ENCODE peak calls at places on chromosomes 13 and 19, in six cellular contexts. R, D, B, C, G and P are unnamed samples.
A peak's percentile ranks its signal among the peaks of the same experiment; 100 is the strongest.

GRCh38 chr19:8251025-8251472 is 41.9 kb downstream of the CERS4 start:
- DNase-seq in R (peak; percentile 11), D (peak; percentile 37), B (no peak), C (no peak), G (no peak), P (peak; percentile 92)

GRCh38 chr13:98098511-98098910 is 44.4 kb upstream of the FARP1 start:
- DNase-seq in R (peak; percentile 78), D (no peak), B (no peak), C (no peak), G (no peak), P (no peak)

GRCh38 chr13:31150315-31150985 is 11.3 kb downstream of the HSPH1 start:
- DNase-seq in R (no peak), D (no peak), B (no peak), C (no peak), G (no peak), P (no peak)

GRCh38 chr13:40172878-40173277 is 493.6 kb downstream of the FOXO1 start:
- DNase-seq in R (no peak), D (no peak), B (no peak), C (no peak), G (no peak), P (no peak)

GRCh38 chr13:19150712-19151228 is 30.9 kb downstream of the TUBA3C start:
- DNase-seq in R (no peak), D (no peak), B (no peak), C (no peak), G (no peak), P (no peak)

GRCh38 chr19:40144151-40144550 is 47.1 kb upstream of the MAP3K10 start:
- DNase-seq in R (no peak), D (no peak), B (no peak), C (peak; percentile 69), G (no peak), P (peak; percentile 10)

GRCh38 chr13:73844986-73845385 is 289.2 kb downstream of the KLF12 start:
- DNase-seq in R (peak; percentile 67), D (no peak), B (no peak), C (no peak), G (no peak), P (no peak)

GRCh38 chr19:41746593-41747227 is 8.6 kb upstream of the CEACAM6 start:
- DNase-seq in R (peak; percentile 39), D (no peak), B (peak; percentile 90), C (peak; percentile 50), G (peak; percentile 31), P (no peak)

GRCh38 chr13:37914781-37915391 is 45.3 kb upstream of the TRPC4 start:
- DNase-seq in R (peak; percentile 11), D (no peak), B (peak; percentile 31), C (no peak), G (peak; percentile 61), P (no peak)

GRCh38 chr19:2683430-2683995 is 19.0 kb downstream of the GNG7 start:
- DNase-seq in R (no peak), D (no peak), B (no peak), C (no peak), G (no peak), P (no peak)

GRCh38 chr19:2680808-2681207 is 21.7 kb downstream of the GNG7 start:
- DNase-seq in R (no peak), D (no peak), B (no peak), C (no peak), G (no peak), P (no peak)

GRCh38 chr19:2678043-2678671 is 24.3 kb downstream of the GNG7 start:
- DNase-seq in R (no peak), D (no peak), B (no peak), C (no peak), G (no peak), P (no peak)

GRCh38 chr19:2675892-2676291 is 26.6 kb downstream of the GNG7 start:
- DNase-seq in R (no peak), D (no peak), B (no peak), C (no peak), G (no peak), P (no peak)

GRCh38 chr19:2679439-2679838 is 23.1 kb downstream of the GNG7 start:
- DNase-seq in R (no peak), D (no peak), B (no peak), C (no peak), G (no peak), P (no peak)
- H3K27ac ChIP-seq in R (no peak overlapping the region), D (no peak overlapping the region), B (no peak overlapping the region), C (no peak overlapping the region), G (no peak overlapping the region), P (no peak overlapping the region)

DNA sequence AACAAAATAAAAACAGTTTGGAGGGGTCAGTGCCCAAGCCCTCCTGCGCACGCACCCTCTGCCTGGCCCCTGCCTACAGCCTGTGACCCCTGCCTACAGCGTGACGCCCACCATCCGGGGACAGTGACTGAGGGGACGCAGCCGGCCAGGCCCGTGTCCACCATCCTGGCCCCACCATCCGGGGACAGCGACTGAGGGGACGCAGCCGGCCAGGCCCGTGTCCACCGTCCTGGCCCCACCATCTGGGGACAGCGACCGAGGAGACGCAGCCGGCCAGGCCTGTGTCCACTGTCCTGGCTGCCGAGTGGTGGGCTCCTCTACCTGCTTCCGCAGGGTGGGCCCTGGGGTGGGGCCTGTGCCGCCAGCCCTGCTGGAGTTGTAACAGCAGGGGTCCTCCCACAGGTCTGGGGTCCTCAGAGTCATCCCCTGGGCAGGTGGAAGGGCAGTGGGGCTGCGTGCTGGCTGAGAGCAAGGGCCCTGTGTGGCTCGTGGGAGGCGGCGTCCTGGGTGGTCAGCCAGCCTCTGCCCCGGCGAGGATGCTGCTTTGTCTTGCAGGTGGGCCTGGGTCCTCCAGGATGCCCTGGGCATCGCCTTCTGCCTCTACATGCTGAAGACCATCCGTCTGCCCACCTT is 14.3 kb downstream of the SPPL2B start:
- DNase-seq in R (no peak), D (no peak), B (no peak), C (no peak), G (no peak), P (no peak)
- H3K27ac ChIP-seq in R (no peak overlapping the region), D (no peak overlapping the region), B (no peak overlapping the region), C (no peak overlapping the region), G (no peak overlapping the region), P (no peak overlapping the region)

GRCh38 chr19:10105241-10106099 is 692 bp upstream of the PPAN start:
- DNase-seq in R (no peak), D (no peak), B (no peak), C (no peak), G (no peak), P (no peak)
- H3K27ac ChIP-seq in R (no peak overlapping the region), D (no peak overlapping the region), B (no peak overlapping the region), C (peak overlapping the region; percentile 89), G (no peak overlapping the region), P (peak overlapping the region; percentile 9)

GRCh38 chr13:42345367-42345766 is 73.4 kb downstream of the AKAP11 start:
- DNase-seq in R (no peak), D (no peak), B (no peak), C (no peak), G (no peak), P (peak; percentile 19)
- H3K27ac ChIP-seq in R (no peak overlapping the region), D (no peak overlapping the region), B (no peak overlapping the region), C (no peak overlapping the region), G (no peak overlapping the region), P (no peak overlapping the region)

DNA sequence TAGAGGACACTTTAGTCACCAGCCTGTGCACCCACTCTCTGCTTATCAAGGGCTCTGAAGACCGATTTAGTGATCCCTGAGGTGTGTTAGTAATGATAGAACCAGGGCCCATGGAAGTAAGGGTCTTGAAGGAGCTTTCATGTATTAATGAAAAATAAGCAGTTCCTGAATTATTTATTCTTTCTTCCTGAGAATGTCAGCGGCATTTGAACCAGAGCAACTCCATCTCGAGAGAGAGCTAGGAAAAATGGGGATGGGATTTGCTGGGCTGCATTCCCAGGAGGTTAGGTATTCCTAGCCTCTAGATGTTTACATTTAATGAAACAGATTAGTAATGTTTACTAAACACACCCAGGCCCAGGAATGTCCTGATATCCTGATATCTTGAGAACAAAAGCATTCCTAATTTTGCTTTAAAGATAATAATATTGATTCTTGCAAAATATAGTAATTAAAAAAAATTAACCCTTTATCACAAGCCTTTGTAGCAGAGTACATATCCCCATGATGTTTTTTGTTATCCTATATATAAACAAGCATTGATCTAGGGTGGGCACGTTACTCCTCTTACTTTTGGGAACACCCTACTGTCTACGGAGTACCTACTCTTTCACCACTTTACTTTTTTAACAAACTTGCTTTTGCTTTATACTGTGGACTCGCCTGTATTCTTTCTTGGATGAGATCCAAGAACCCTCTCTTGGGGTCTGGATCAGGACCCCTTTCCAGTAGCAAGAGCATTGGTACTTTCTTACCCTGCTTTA is 63.1 kb downstream of the COG3 start:
- DNase-seq in R (peak; percentile 74), D (no peak), B (no peak), C (no peak), G (no peak), P (no peak)
- H3K27ac ChIP-seq in R (peak overlapping the region; percentile 97), D (no peak overlapping the region), B (no peak overlapping the region), C (no peak overlapping the region), G (no peak overlapping the region), P (no peak overlapping the region)

DNA sequence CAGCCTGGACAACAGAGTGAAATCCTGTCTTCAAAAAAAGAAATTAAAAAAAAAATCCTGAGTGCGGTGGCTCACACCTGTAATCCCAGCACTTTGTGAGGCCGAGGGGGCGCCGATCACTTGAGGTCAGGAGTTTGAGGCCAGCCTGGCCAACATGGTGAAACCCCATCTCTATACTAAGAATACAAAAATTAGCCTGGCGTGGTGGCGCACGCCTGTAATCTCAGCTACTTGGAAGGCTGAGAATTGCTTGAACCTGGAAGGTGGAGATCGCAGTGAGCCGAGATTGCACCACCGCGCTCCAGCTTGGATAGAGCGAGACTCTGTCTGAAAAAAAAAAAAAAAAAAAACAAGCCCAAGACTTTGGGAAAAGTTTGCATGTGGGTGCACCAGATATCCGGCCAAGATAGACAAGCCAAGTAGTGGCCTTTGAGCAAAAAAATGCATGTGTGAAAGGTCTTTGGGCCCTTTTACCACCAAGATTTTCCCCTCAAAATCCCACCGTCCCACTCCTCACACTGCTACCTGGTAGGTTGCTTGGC is 5.7 kb downstream of the DNAJB1 start:
- DNase-seq in R (no peak), D (no peak), B (no peak), C (no peak), G (no peak), P (no peak)
- H3K27ac ChIP-seq in R (no peak overlapping the region), D (no peak overlapping the region), B (no peak overlapping the region), C (no peak overlapping the region), G (no peak overlapping the region), P (no peak overlapping the region)